ENCODE peak calls at places on chromosomes 1 and 21, in four cellular contexts. R is HCT116, F is neural progenitor cell, H is PC-3. M is an unnamed sample.
A peak's percentile ranks its signal among the peaks of the same experiment; 100 is the strongest.

GRCh38 chr1:2593251-2593878 is 6.8 kb downstream of the PRXL2B start:
- DNase-seq in H (no peak), R (no peak), F (no peak), M (peak; percentile 75)

GRCh38 chr21:26405735-26406361 is 167.2 kb downstream of the CYYR1 start:
- DNase-seq in F (peak; percentile 31), R (no peak), H (peak; percentile 88), M (peak; percentile 58)

GRCh38 chr1:193438312-193438711 is 251.9 kb upstream of the B3GALT2 start:
- DNase-seq in H (no peak), F (no peak), R (no peak), M (no peak)

GRCh38 chr1:20095564-20096434 is 23.5 kb downstream of the PLA2G2D start:
- DNase-seq in R (no peak), H (no peak), F (no peak), M (peak; percentile 68)

GRCh38 chr1:7610106-7610731 is 160.9 kb upstream of the VAMP3 start:
- DNase-seq in F (no peak), H (no peak), R (no peak), M (no peak)

GRCh38 chr1:93672477-93673158 is 9.0 kb downstream of the BCAR3 start:
- DNase-seq in H (no peak), F (no peak), R (no peak), M (no peak)

GRCh38 chr1:66250483-66250882 is 283.5 kb upstream of the SGIP1 start:
- DNase-seq in H (no peak), R (no peak), F (no peak), M (no peak)

GRCh38 chr1:184792450-184792969 is 37.9 kb upstream of the EDEM3 start:
- DNase-seq in H (peak; percentile 93), F (no peak), R (peak; percentile 75), M (peak; percentile 89)

GRCh38 chr1:91402023-91402422 is 2.6 kb downstream of the HFM1 start:
- DNase-seq in F (no peak), H (peak; percentile 55), R (no peak), M (peak; percentile 68)

GRCh38 chr1:116820362-116820761 is 66.1 kb downstream of the CD2 start:
- DNase-seq in F (no peak), R (no peak), H (peak; percentile 45), M (peak; percentile 85)

GRCh38 chr1:150484431-150484830 is 2.8 kb upstream of the TARS2 start:
- DNase-seq in R (no peak), F (no peak), H (peak; percentile 25), M (no peak)

GRCh38 chr1:59422921-59423575 is 126.2 kb downstream of the FGGY start:
- DNase-seq in R (no peak), F (no peak), H (peak; percentile 68), M (no peak)

GRCh38 chr1:200530551-200531261 is 89.8 kb downstream of the KIF14 start:
- DNase-seq in F (no peak), R (no peak), H (no peak), M (peak; percentile 5)

GRCh38 chr1:119827010-119827409 is 15.8 kb upstream of the REG4 start:
- DNase-seq in H (peak; percentile 14), R (no peak), F (peak; percentile 23), M (no peak)

GRCh38 chr1:234617135-234617985 is 7.4 kb upstream of the IRF2BP2 start:
- DNase-seq in H (no peak), F (no peak), R (no peak), M (no peak)

GRCh38 chr1:96145486-96145885 is 576.1 kb upstream of the PTBP2 start:
- DNase-seq in F (no peak), R (no peak), H (no peak), M (no peak)

GRCh38 chr1:243944429-243945160 is 94.6 kb upstream of the AKT3 start:
- DNase-seq in F (peak; percentile 70), H (no peak), R (no peak), M (no peak)

GRCh38 chr1:147579532-147580199 is 38.4 kb downstream of the BCL9 start:
- DNase-seq in H (no peak), R (no peak), F (no peak), M (no peak)

GRCh38 chr1:165169028-165169427 is 187.5 kb downstream of the LMX1A start:
- DNase-seq in F (no peak), R (no peak), H (peak; percentile 93), M (no peak)

GRCh38 chr1:92623187-92623778 is 136.6 kb upstream of the GFI1 start:
- DNase-seq in F (no peak), H (peak; percentile 45), R (peak; percentile 1), M (no peak)

GRCh38 chr1:71658295-71658694 is 577.5 kb upstream of the ZRANB2 start:
- DNase-seq in R (no peak), F (no peak), H (no peak), M (no peak)

GRCh38 chr1:45608475-45609156 is 15.2 kb downstream of the CCDC17 start:
- DNase-seq in H (no peak), R (no peak), F (no peak), M (no peak)

GRCh38 chr1:17210176-17210575 is 5.2 kb downstream of the PADI1 start:
- DNase-seq in R (no peak), F (no peak), H (no peak), M (no peak)

GRCh38 chr1:151992345-151993083 is 1.1 kb downstream of the S100A10 start:
- DNase-seq in F (peak; percentile 56), R (peak; percentile 99), H (peak; percentile 100), M (peak; percentile 80)

GRCh38 chr1:153752561-153753195 is 22.5 kb upstream of the SLC27A3 start:
- DNase-seq in H (no peak), F (no peak), R (no peak), M (peak; percentile 86)

GRCh38 chr1:217274927-217275616 is 355.8 kb downstream of the GPATCH2 start:
- DNase-seq in H (peak; percentile 97), R (no peak), F (no peak), M (no peak)
- H3K4me3 ChIP-seq in H (peak overlapping the region; percentile 50), R (no peak overlapping the region), F (no peak overlapping the region), M (peak overlapping the region; percentile 43)

GRCh38 chr1:248013229-248013710 is at the start of gene OR2L5:
- DNase-seq in H (peak; percentile 43), F (no peak), R (no peak), M (no peak)

GRCh38 chr1:248009681-248010080 is 3.8 kb upstream of the OR2L5 start:
- DNase-seq in F (no peak), R (no peak), H (no peak), M (no peak)

GRCh38 chr1:248007778-248008177 is 5.7 kb upstream of the OR2L5 start:
- DNase-seq in R (no peak), F (no peak), H (no peak), M (no peak)
- H3K9me3 ChIP-seq in R (peaks cover 13% of the 10 kb centered on the region), F (peaks cover 34% of the 10 kb centered on the region), H (peaks cover 13% of the 10 kb centered on the region), M (no peaks in the 10 kb centered on the region)

DNA sequence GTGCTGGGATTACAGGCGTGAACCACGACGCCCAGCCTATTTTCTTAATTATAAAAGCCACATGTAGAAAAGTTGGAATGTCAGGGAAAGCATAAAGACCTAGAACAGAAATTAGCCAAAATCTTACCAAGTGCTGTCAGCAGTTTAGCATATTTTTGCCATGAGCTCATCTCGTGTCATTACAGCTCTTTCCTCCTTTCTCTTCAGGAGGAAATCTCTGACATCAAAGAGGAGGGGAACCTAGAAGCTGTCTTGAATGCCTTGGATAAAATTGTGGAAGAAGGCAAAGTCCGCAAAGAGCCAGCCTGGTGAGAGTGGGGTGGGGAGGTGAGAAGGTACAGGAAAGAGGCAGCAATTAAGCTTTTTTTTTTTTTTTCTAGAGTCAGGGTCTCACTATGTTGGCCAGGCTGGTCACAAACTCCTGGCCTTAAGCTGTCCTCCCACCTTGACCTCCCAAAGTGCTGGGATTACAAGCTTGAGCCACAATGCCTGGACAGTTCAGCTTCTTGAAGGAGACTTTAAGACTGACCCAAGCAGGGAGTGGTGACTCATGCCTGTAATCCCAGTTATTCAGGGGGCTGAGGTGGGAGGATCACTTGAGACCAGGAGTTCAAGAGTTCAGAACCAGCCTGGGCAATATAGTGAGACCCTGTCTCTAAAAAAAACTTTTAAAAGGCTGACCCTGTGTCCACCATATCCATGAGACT is 8.4 kb upstream of the BGLAP start:
- DNase-seq in H (peak; percentile 45), F (no peak), R (no peak), M (peak; percentile 88)
- H3K4me2 ChIP-seq in H (no peak overlapping the region), F (no peak overlapping the region), R (peak overlapping the region; percentile 56), M (peak overlapping the region; percentile 50)

GRCh38 chr1:6310116-6310848 is 49.4 kb upstream of the GPR153 start:
- DNase-seq in R (no peak), H (no peak), F (no peak), M (no peak)
- H3K4me3 ChIP-seq in R (no peak overlapping the region), H (no peak overlapping the region), F (no peak overlapping the region), M (no peak overlapping the region)

GRCh38 chr1:63317814-63318156 is 4.6 kb upstream of the FOXD3 start:
- DNase-seq in R (no peak), F (no peak), H (no peak), M (no peak)
- H3K9me3 ChIP-seq in R (no peaks in the 10 kb centered on the region), F (no peaks in the 10 kb centered on the region), H (no peaks in the 10 kb centered on the region), M (peaks cover 2% of the 10 kb centered on the region)

DNA sequence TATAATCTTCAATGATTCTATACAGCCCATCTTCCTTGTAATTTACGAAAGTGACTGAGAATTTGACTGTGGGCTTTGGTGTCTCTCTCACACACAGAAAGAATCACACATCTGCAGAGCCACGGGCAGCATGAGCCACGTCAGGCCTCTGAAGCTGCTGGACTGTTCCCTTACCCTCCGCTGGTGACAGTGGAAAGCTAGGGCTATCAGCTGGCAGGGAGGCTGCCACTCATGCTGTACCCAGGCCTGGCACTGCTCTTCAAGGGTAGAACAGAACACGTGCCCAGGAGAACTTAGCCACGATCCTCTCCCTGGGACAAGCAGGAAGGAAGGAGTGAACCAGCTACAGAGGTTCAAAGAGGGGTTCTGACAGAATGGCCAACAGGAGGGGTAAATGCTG is 90.7 kb downstream of the JAK1 start:
- DNase-seq in R (no peak), F (no peak), H (no peak), M (no peak)
- H3K4me2 ChIP-seq in R (no peak overlapping the region), F (no peak overlapping the region), H (no peak overlapping the region), M (no peak overlapping the region)

DNA sequence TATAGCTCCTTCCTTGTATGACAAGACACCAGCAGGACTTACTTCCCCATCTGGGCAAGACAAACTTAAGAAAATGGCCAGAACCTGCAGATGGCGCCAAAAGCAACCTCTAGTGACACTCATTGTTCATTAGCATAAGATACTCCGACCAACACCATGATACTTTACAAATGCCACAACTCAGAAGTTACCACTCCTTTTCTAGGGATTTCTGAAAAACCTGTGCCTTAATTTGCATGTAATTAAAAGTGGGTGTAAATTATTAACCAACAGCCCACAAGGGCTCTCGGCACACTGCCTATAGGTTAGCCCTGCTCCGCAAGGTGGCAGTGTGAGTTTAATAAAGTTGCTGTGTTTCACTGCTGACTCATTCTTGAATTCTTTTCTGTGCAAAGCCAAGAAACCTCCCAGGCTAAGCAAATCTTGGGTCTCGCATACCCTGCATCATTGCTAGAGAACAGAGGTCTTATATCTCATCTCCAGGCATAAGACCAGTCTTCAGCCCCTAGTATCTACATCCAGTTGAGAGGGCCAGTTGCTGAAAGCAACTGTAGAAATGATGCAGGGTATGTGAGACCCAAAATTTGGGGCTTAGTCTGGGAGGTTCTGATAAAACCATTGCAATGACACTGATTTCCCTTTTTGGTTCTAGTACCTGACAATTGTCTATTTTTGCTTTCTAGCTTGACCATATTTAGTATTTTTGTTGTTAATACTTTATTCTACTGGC is 86.4 kb downstream of the FAF1 start:
- DNase-seq in F (peak; percentile 77), R (peak; percentile 68), H (peak; percentile 89), M (peak; percentile 77)
- H3K4me3 ChIP-seq in F (peak overlapping the region; percentile 53), R (no peak overlapping the region), H (peak overlapping the region; percentile 59), M (peak overlapping the region; percentile 51)